ENCODE peak calls at places on chromosomes 5 and 9, in nine cellular contexts. T, I, Z, U, O, C, H, W and G are unnamed samples.

GRCh38 chr5:31921852-31922305 is 252.2 kb downstream of the GOLPH3 start:
- DNase-seq in O (no peak), H (no peak), T (peak; percentile 49), I (no peak), Z (no peak), W (peak; percentile 77), U (peak; percentile 95), C (peak; percentile 68), G (no peak)

GRCh38 chr9:126051446-126052130 is 275.0 kb upstream of the MVB12B start:
- DNase-seq in T (no peak), C (no peak), Z (no peak), O (no peak), U (no peak), W (no peak), I (no peak), H (no peak), G (no peak)

GRCh38 chr5:127912411-127912810 is 171.2 kb upstream of the SLC12A2 start:
- DNase-seq in H (no peak), U (no peak), C (no peak), O (no peak), T (no peak), I (no peak), Z (no peak), W (no peak), G (no peak)

GRCh38 chr5:42306287-42306686 is 117.0 kb upstream of the GHR start:
- DNase-seq in Z (no peak), I (no peak), C (no peak), H (no peak), O (no peak), U (no peak), T (no peak), W (no peak), G (no peak)

GRCh38 chr9:128151343-128152132 is 2.3 kb downstream of the LCN2 start:
- DNase-seq in W (no peak), C (no peak), U (no peak), T (no peak), H (no peak), I (no peak), Z (no peak), O (no peak), G (no peak)

GRCh38 chr9:37966443-37967271 is 62.7 kb upstream of the SLC25A51 start:
- DNase-seq in O (no peak), H (no peak), Z (no peak), U (peak; percentile 30), I (peak; percentile 22), T (no peak), W (no peak), C (no peak), G (peak; percentile 36)

GRCh38 chr5:67520161-67520886 is 323.7 kb upstream of the CD180 start:
- DNase-seq in I (no peak), W (no peak), Z (no peak), O (no peak), H (no peak), U (no peak), C (no peak), T (no peak), G (no peak)

GRCh38 chr5:111720333-111720890 is 36.6 kb downstream of the NREP start:
- DNase-seq in W (no peak), O (no peak), Z (no peak), H (no peak), U (no peak), I (no peak), T (no peak), C (no peak), G (no peak)

GRCh38 chr9:131530546-131530929 is 525 bp downstream of the UCK1 start:
- DNase-seq in O (peak; percentile 66), H (no peak), I (no peak), U (peak; percentile 61), T (peak; percentile 75), Z (no peak), C (peak; percentile 28), W (peak; percentile 27), G (peak; percentile 40)

GRCh38 chr5:126610616-126611015 is 9.9 kb downstream of the PHAX start:
- DNase-seq in H (no peak), W (no peak), C (no peak), I (no peak), U (no peak), T (no peak), Z (no peak), O (no peak), G (no peak)

GRCh38 chr5:14040542-14040941 is 96.1 kb upstream of the DNAH5 start:
- DNase-seq in O (no peak), T (no peak), C (no peak), U (no peak), I (no peak), Z (no peak), W (no peak), H (no peak), G (no peak)

GRCh38 chr5:148374693-148375360 is 8.9 kb upstream of the FBXO38 start:
- DNase-seq in W (peak; percentile 78), C (peak; percentile 63), T (peak; percentile 76), I (peak; percentile 25), Z (peak; percentile 1), O (peak; percentile 56), U (peak; percentile 46), H (no peak), G (peak; percentile 67)

GRCh38 chr9:127121628-127122175 is 733 bp downstream of the ANGPTL2 start:
- DNase-seq in T (peak; percentile 41), W (peak; percentile 23), H (no peak), C (no peak), I (no peak), U (peak; percentile 43), O (no peak), Z (no peak), G (no peak)

GRCh38 chr5:14665110-14665822 is 748 bp downstream of the OTULIN start:
- DNase-seq in O (peak; percentile 26), I (peak; percentile 21), Z (peak; percentile 33), W (no peak), C (no peak), U (peak; percentile 57), T (peak; percentile 50), H (no peak), G (peak; percentile 29)

GRCh38 chr5:103674739-103675138 is 112.2 kb upstream of the NUDT12 start:
- DNase-seq in U (peak; percentile 53), H (no peak), O (no peak), W (peak; percentile 13), I (no peak), C (no peak), Z (no peak), T (no peak), G (no peak)

GRCh38 chr9:101486693-101487442 is 46.8 kb upstream of the RNF20 start:
- DNase-seq in Z (peak; percentile 42), I (peak; percentile 75), O (peak; percentile 54), U (peak; percentile 74), T (peak; percentile 87), H (no peak), C (no peak), W (peak; percentile 56), G (peak; percentile 73)

GRCh38 chr9:6106576-6107339 is 91.3 kb upstream of the RANBP6 start:
- DNase-seq in H (no peak), O (peak; percentile 15), W (peak; percentile 19), I (peak; percentile 23), U (peak; percentile 80), C (no peak), T (peak; percentile 65), Z (no peak), G (peak; percentile 54)

GRCh38 chr5:6525422-6525821 is 76.8 kb downstream of the UBE2QL1 start:
- DNase-seq in T (no peak), C (no peak), O (no peak), Z (no peak), W (no peak), U (no peak), H (no peak), I (no peak), G (no peak)

GRCh38 chr5:142248853-142249462 is 75.9 kb downstream of the SPRY4 start:
- DNase-seq in T (peak; percentile 24), I (no peak), Z (no peak), H (no peak), W (peak; percentile 16), U (no peak), C (no peak), O (no peak), G (no peak)

GRCh38 chr9:113973963-113974413 is 97.9 kb downstream of the ZNF618 start:
- DNase-seq in U (peak; percentile 41), W (peak; percentile 29), C (no peak), H (no peak), T (no peak), I (no peak), Z (no peak), O (no peak), G (no peak)

GRCh38 chr9:97359147-97359546 is 51.7 kb downstream of the CCDC180 start:
- DNase-seq in U (no peak), H (no peak), O (no peak), W (no peak), I (no peak), C (no peak), Z (no peak), T (no peak), G (no peak)

GRCh38 chr9:121261107-121261460 is 6.9 kb upstream of the GSN start:
- DNase-seq in Z (no peak), C (peak; percentile 27), U (peak; percentile 69), H (no peak), W (no peak), I (peak; percentile 91), T (peak; percentile 90), O (no peak), G (no peak)

GRCh38 chr5:54311178-54311811 is 922 bp upstream of the ARL15 start:
- DNase-seq in T (no peak), Z (no peak), O (peak; percentile 10), C (peak; percentile 28), I (no peak), U (peak; percentile 53), H (no peak), W (peak; percentile 60), G (peak; percentile 6)

GRCh38 chr5:77743181-77743580 is 33.0 kb downstream of the TBCA start:
- DNase-seq in I (no peak), H (no peak), W (peak; percentile 59), Z (no peak), U (peak; percentile 54), T (no peak), C (no peak), O (no peak), G (no peak)

GRCh38 chr5:1731091-1731639 is 68.5 kb downstream of the MRPL36 start:
- DNase-seq in Z (no peak), H (peak; percentile 7), U (no peak), W (no peak), I (no peak), T (no peak), O (no peak), C (no peak), G (no peak)

GRCh38 chr9:130756037-130756436 is 62.5 kb downstream of the EXOSC2 start:
- DNase-seq in U (no peak), C (no peak), T (no peak), O (no peak), Z (no peak), H (no peak), W (no peak), I (no peak), G (no peak)

GRCh38 chr9:113309204-113309813 is 6.1 kb upstream of the RNF183 start:
- DNase-seq in U (peak; percentile 55), O (peak; percentile 41), C (peak; percentile 43), I (no peak), W (peak; percentile 57), Z (peak; percentile 11), H (no peak), T (peak; percentile 47), G (peak; percentile 42)

GRCh38 chr5:143544606-143545005 is 141.1 kb upstream of the NR3C1 start:
- DNase-seq in I (no peak), W (no peak), O (no peak), Z (no peak), H (no peak), T (no peak), U (no peak), C (no peak), G (no peak)

GRCh38 chr5:37836173-37837100 is 3.4 kb downstream of the GDNF start:
- DNase-seq in Z (no peak), W (no peak), C (no peak), T (peak; percentile 70), U (peak; percentile 60), I (no peak), O (no peak), H (no peak), G (no peak)

GRCh38 chr5:149913449-149914419 is 30.9 kb downstream of the PDE6A start:
- DNase-seq in H (no peak), U (peak; percentile 46), W (no peak), O (no peak), T (peak; percentile 32), I (no peak), C (no peak), Z (no peak), G (no peak)

GRCh38 chr5:150492621-150493020 is 15.3 kb upstream of the NDST1 start:
- DNase-seq in Z (no peak), T (no peak), C (no peak), W (peak; percentile 74), I (no peak), O (no peak), H (no peak), U (peak; percentile 93), G (peak; percentile 69)